ENCODE peak calls at places on chromosomes 13 and 19, in seven cellular contexts. One of them, this sample, is unnamed.

GRCh38 chr13:99522288-99522687 is 21.0 kb downstream of the TM9SF2 start:
- DNase-seq in hepatocyte: no peak
- DNase-seq in mucosa of descending colon: no peak
- DNase-seq in fibroblast of mammary gland: no peak
- DNase-seq in SK-N-SH: no peak
- DNase-seq in thyroid gland: no peak
- DNase-seq in PC-3: no peak
- DNase-seq in this sample: no peak

GRCh38 chr13:79079351-79079839 is 326.7 kb downstream of the RBM26 start:
- DNase-seq in PC-3: peak; percentile 30
- DNase-seq in hepatocyte: no peak
- DNase-seq in fibroblast of mammary gland: no peak
- DNase-seq in mucosa of descending colon: no peak
- DNase-seq in SK-N-SH: no peak
- DNase-seq in thyroid gland: no peak
- DNase-seq in this sample: no peak

GRCh38 chr19:677601-678380 is 1.6 kb downstream of the FSTL3 start:
- DNase-seq in SK-N-SH: no peak
- DNase-seq in mucosa of descending colon: no peak
- DNase-seq in hepatocyte: peak; percentile 57
- DNase-seq in fibroblast of mammary gland: no peak
- DNase-seq in PC-3: peak; percentile 42
- DNase-seq in thyroid gland: no peak
- DNase-seq in this sample: no peak

GRCh38 chr19:13796301-13797057 is 1.2 kb downstream of the ZSWIM4 start:
- DNase-seq in thyroid gland: peak; percentile 64
- DNase-seq in fibroblast of mammary gland: peak; percentile 97
- DNase-seq in hepatocyte: peak; percentile 68
- DNase-seq in mucosa of descending colon: peak; percentile 46
- DNase-seq in PC-3: peak; percentile 97
- DNase-seq in SK-N-SH: peak; percentile 43
- DNase-seq in this sample: peak; percentile 91

GRCh38 chr19:40512473-40513344 is 45.9 kb downstream of the SPTBN4 start:
- DNase-seq in mucosa of descending colon: no peak
- DNase-seq in hepatocyte: peak; percentile 50
- DNase-seq in PC-3: no peak
- DNase-seq in SK-N-SH: peak; percentile 66
- DNase-seq in thyroid gland: peak; percentile 30
- DNase-seq in fibroblast of mammary gland: no peak
- DNase-seq in this sample: no peak

GRCh38 chr13:76386316-76386715 is 499.9 kb downstream of the KCTD12 start:
- DNase-seq in PC-3: no peak
- DNase-seq in SK-N-SH: no peak
- DNase-seq in fibroblast of mammary gland: no peak
- DNase-seq in thyroid gland: no peak
- DNase-seq in mucosa of descending colon: no peak
- DNase-seq in hepatocyte: no peak
- DNase-seq in this sample: no peak

GRCh38 chr13:108328848-108329247 is 59.3 kb downstream of the TNFSF13B start:
- DNase-seq in PC-3: no peak
- DNase-seq in thyroid gland: no peak
- DNase-seq in SK-N-SH: no peak
- DNase-seq in mucosa of descending colon: peak; percentile 14
- DNase-seq in hepatocyte: no peak
- DNase-seq in fibroblast of mammary gland: no peak
- DNase-seq in this sample: no peak

GRCh38 chr13:85853161-85853894 is 54.1 kb upstream of the SLITRK6 start:
- DNase-seq in hepatocyte: no peak
- DNase-seq in thyroid gland: no peak
- DNase-seq in SK-N-SH: no peak
- DNase-seq in PC-3: no peak
- DNase-seq in mucosa of descending colon: no peak
- DNase-seq in fibroblast of mammary gland: no peak
- DNase-seq in this sample: no peak

GRCh38 chr13:96821381-96821780 is 172.9 kb downstream of the OXGR1 start:
- DNase-seq in SK-N-SH: no peak
- DNase-seq in mucosa of descending colon: no peak
- DNase-seq in thyroid gland: no peak
- DNase-seq in fibroblast of mammary gland: peak; percentile 84
- DNase-seq in hepatocyte: no peak
- DNase-seq in PC-3: peak; percentile 9
- DNase-seq in this sample: no peak

GRCh38 chr13:75771818-75772217 is 135.7 kb downstream of the LMO7 start:
- DNase-seq in mucosa of descending colon: no peak
- DNase-seq in thyroid gland: no peak
- DNase-seq in PC-3: peak; percentile 80
- DNase-seq in hepatocyte: no peak
- DNase-seq in SK-N-SH: no peak
- DNase-seq in fibroblast of mammary gland: peak; percentile 85
- DNase-seq in this sample: peak; percentile 43

GRCh38 chr19:38728752-38729541 is 15.3 kb downstream of the CAPN12 start:
- DNase-seq in thyroid gland: no peak
- DNase-seq in hepatocyte: no peak
- DNase-seq in PC-3: no peak
- DNase-seq in mucosa of descending colon: no peak
- DNase-seq in SK-N-SH: no peak
- DNase-seq in fibroblast of mammary gland: no peak
- DNase-seq in this sample: no peak

GRCh38 chr19:1315470-1316166 is 29.9 kb downstream of the EFNA2 start:
- DNase-seq in SK-N-SH: peak; percentile 95
- DNase-seq in fibroblast of mammary gland: peak; percentile 34
- DNase-seq in thyroid gland: peak; percentile 19
- DNase-seq in PC-3: peak; percentile 50
- DNase-seq in mucosa of descending colon: peak; percentile 72
- DNase-seq in hepatocyte: peak; percentile 76
- DNase-seq in this sample: no peak

GRCh38 chr19:13008926-13009787 is 13.9 kb downstream of the NFIX start:
- DNase-seq in PC-3: peak; percentile 43
- DNase-seq in hepatocyte: no peak
- DNase-seq in thyroid gland: no peak
- DNase-seq in fibroblast of mammary gland: peak; percentile 48
- DNase-seq in mucosa of descending colon: no peak
- DNase-seq in SK-N-SH: peak; percentile 17
- DNase-seq in this sample: no peak

GRCh38 chr19:32881766-32882165 is 12.2 kb upstream of the SLC7A9 start:
- DNase-seq in SK-N-SH: no peak
- DNase-seq in fibroblast of mammary gland: no peak
- DNase-seq in PC-3: no peak
- DNase-seq in hepatocyte: no peak
- DNase-seq in mucosa of descending colon: no peak
- DNase-seq in thyroid gland: no peak
- DNase-seq in this sample: no peak

GRCh38 chr19:5057860-5058259 is 88.9 kb downstream of the KDM4B start:
- DNase-seq in mucosa of descending colon: no peak
- DNase-seq in thyroid gland: no peak
- DNase-seq in SK-N-SH: peak; percentile 80
- DNase-seq in fibroblast of mammary gland: peak; percentile 26
- DNase-seq in PC-3: peak; percentile 41
- DNase-seq in hepatocyte: no peak
- DNase-seq in this sample: no peak

GRCh38 chr19:6509118-6509971 is 7.2 kb upstream of the TUBB4A start:
- DNase-seq in fibroblast of mammary gland: no peak
- DNase-seq in mucosa of descending colon: no peak
- DNase-seq in PC-3: no peak
- DNase-seq in thyroid gland: no peak
- DNase-seq in SK-N-SH: no peak
- DNase-seq in hepatocyte: peak; percentile 45
- DNase-seq in this sample: no peak

GRCh38 chr19:29666634-29667389 is 1.6 kb downstream of the PLEKHF1 start:
- DNase-seq in mucosa of descending colon: peak; percentile 51
- DNase-seq in hepatocyte: peak; percentile 82
- DNase-seq in fibroblast of mammary gland: peak; percentile 76
- DNase-seq in thyroid gland: peak; percentile 68
- DNase-seq in PC-3: no peak
- DNase-seq in SK-N-SH: no peak
- DNase-seq in this sample: no peak

GRCh38 chr19:47351545-47351944 is 2.4 kb downstream of the DHX34 start:
- DNase-seq in SK-N-SH: peak; percentile 70
- DNase-seq in hepatocyte: no peak
- DNase-seq in thyroid gland: no peak
- DNase-seq in mucosa of descending colon: no peak
- DNase-seq in PC-3: peak; percentile 37
- DNase-seq in fibroblast of mammary gland: peak; percentile 53
- DNase-seq in this sample: no peak

GRCh38 chr13:44692173-44692713 is 116.1 kb upstream of the TSC22D1 start:
- DNase-seq in mucosa of descending colon: no peak
- DNase-seq in fibroblast of mammary gland: peak; percentile 29
- DNase-seq in PC-3: peak; percentile 33
- DNase-seq in thyroid gland: no peak
- DNase-seq in hepatocyte: no peak
- DNase-seq in SK-N-SH: no peak
- DNase-seq in this sample: no peak
- TF ChIP-seq CTCF in mucosa of descending colon: no peak
- TF ChIP-seq CTCF in fibroblast of mammary gland: no peak
- TF ChIP-seq CTCF in PC-3: no peak
- TF ChIP-seq CTCF in thyroid gland: no peak
- TF ChIP-seq CTCF in hepatocyte: no peak
- TF ChIP-seq CTCF in SK-N-SH: no peak
- TF ChIP-seq CTCF in this sample: no peak

GRCh38 chr13:20714161-20714560 is 10.7 kb downstream of the IL17D start:
- DNase-seq in mucosa of descending colon: no peak
- DNase-seq in SK-N-SH: no peak
- DNase-seq in fibroblast of mammary gland: peak; percentile 75
- DNase-seq in thyroid gland: no peak
- DNase-seq in hepatocyte: no peak
- DNase-seq in PC-3: no peak
- DNase-seq in this sample: no peak

GRCh38 chr13:20716951-20717350 is 13.5 kb downstream of the IL17D start:
- DNase-seq in mucosa of descending colon: no peak
- DNase-seq in hepatocyte: no peak
- DNase-seq in PC-3: no peak
- DNase-seq in fibroblast of mammary gland: no peak
- DNase-seq in SK-N-SH: no peak
- DNase-seq in thyroid gland: no peak
- DNase-seq in this sample: no peak

GRCh38 chr13:20713751-20714150 is 10.3 kb downstream of the IL17D start:
- DNase-seq in hepatocyte: no peak
- DNase-seq in PC-3: no peak
- DNase-seq in SK-N-SH: no peak
- DNase-seq in thyroid gland: no peak
- DNase-seq in fibroblast of mammary gland: peak; percentile 70
- DNase-seq in mucosa of descending colon: no peak
- DNase-seq in this sample: peak; percentile 8

GRCh38 chr13:20714563-20715339 is 11.3 kb downstream of the IL17D start:
- DNase-seq in fibroblast of mammary gland: peak; percentile 94
- DNase-seq in hepatocyte: peak; percentile 48
- DNase-seq in SK-N-SH: no peak
- DNase-seq in PC-3: no peak
- DNase-seq in mucosa of descending colon: peak; percentile 10
- DNase-seq in thyroid gland: peak; percentile 8
- DNase-seq in this sample: peak; percentile 46

DNA sequence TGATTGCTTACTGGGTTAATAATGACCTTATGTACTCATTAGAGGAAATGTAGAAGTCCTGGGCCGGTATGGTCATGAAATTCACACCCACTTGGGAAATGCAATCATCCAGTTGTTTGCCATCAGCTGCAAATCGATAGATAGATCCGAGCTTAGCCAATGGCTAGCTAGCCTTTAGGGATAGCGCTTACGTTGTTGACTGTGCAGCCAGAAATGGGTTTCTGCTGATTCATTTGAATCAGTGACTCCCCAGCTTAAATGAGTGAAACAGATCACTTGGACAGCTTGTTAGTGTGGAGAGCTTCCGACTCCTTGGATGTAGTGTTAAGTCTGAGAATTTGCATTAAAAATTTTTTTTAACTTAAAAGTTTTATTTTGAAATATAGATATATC is 11.8 kb downstream of the IL17D start:
- DNase-seq in mucosa of descending colon: no peak
- DNase-seq in hepatocyte: no peak
- DNase-seq in SK-N-SH: no peak
- DNase-seq in thyroid gland: no peak
- DNase-seq in fibroblast of mammary gland: peak; percentile 79
- DNase-seq in PC-3: no peak
- DNase-seq in this sample: no peak
- H3K4me3 ChIP-seq in mucosa of descending colon: no peak overlapping the region
- H3K4me3 ChIP-seq in hepatocyte: no peak overlapping the region
- H3K4me3 ChIP-seq in SK-N-SH: no peak overlapping the region
- H3K4me3 ChIP-seq in thyroid gland: no peak overlapping the region
- H3K4me3 ChIP-seq in fibroblast of mammary gland: no peak overlapping the region
- H3K4me3 ChIP-seq in PC-3: no peak overlapping the region
- H3K4me3 ChIP-seq in this sample: no peak overlapping the region

GRCh38 chr19:36514012-36514612 is 14.0 kb downstream of the ZNF260 start:
- DNase-seq in mucosa of descending colon: no peak
- DNase-seq in hepatocyte: no peak
- DNase-seq in thyroid gland: no peak
- DNase-seq in SK-N-SH: no peak
- DNase-seq in fibroblast of mammary gland: peak; percentile 12
- DNase-seq in PC-3: no peak
- DNase-seq in this sample: no peak

DNA sequence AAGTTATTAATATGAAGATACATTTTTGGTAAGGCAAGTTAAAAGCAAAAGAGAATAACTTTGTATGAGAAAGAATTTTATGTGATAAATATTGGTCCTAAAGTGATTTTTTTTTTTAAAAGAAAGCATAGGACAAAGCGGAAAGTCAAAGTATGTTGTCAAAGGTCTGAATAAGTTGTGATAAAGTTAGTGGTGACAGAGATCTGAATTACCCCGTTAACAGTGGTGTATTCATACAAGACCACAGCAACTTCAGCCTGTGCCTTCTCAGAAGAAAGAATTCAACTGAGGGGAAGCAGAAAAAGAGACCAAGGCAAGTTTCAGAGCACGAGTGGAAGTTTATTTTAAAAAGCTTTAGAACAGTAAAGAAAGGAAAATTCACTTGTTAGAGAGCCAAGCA is 19.0 kb upstream of the ZNF566 start:
- DNase-seq in fibroblast of mammary gland: no peak
- DNase-seq in mucosa of descending colon: no peak
- DNase-seq in thyroid gland: no peak
- DNase-seq in hepatocyte: no peak
- DNase-seq in SK-N-SH: no peak
- DNase-seq in PC-3: no peak
- DNase-seq in this sample: no peak
- TF ChIP-seq CTCF in fibroblast of mammary gland: no peak
- TF ChIP-seq CTCF in mucosa of descending colon: no peak
- TF ChIP-seq CTCF in thyroid gland: no peak
- TF ChIP-seq CTCF in hepatocyte: no peak
- TF ChIP-seq CTCF in SK-N-SH: no peak
- TF ChIP-seq CTCF in PC-3: no peak
- TF ChIP-seq CTCF in this sample: no peak

DNA sequence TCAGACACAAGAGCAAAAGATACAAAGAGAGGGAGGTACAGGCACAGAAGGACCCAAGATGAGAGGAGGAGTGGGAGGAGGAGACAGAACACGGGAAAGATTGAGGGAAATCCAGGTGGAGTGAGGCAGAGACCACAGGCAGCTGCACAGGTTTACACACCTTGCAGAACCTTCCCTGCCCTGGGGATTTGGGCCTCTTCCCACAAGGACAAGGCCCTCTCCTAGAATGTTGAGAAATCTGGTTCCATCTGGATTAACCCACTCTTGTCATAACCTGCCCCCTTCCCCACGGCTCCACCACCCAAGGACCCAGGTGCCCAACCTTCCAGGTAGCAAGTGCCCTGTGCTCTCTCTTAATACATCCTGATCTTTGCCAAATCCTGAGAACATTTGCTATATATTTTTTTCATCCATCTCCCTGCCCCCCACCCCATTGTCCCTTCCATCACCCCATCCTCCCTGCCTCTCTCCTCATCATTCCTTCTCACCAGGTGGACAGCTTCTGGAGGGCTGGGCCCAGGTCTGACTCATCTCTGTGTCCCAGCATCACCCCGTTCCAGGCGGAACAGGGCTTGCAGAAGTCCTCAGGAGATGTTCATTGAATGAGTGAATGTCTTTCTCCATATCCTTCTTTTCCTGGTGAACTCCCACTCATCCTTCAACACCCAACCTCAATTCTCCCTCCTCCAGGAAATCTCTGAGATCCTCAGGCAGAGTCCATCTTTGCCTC is 8.8 kb upstream of the KLK8 start:
- DNase-seq in SK-N-SH: no peak
- DNase-seq in PC-3: peak; percentile 43
- DNase-seq in mucosa of descending colon: no peak
- DNase-seq in thyroid gland: no peak
- DNase-seq in hepatocyte: no peak
- DNase-seq in fibroblast of mammary gland: no peak
- DNase-seq in this sample: no peak
- H3K4me3 ChIP-seq in SK-N-SH: no peak overlapping the region
- H3K4me3 ChIP-seq in PC-3: no peak overlapping the region
- H3K4me3 ChIP-seq in mucosa of descending colon: no peak overlapping the region
- H3K4me3 ChIP-seq in thyroid gland: no peak overlapping the region
- H3K4me3 ChIP-seq in hepatocyte: no peak overlapping the region
- H3K4me3 ChIP-seq in fibroblast of mammary gland: no peak overlapping the region
- H3K4me3 ChIP-seq in this sample: no peak overlapping the region

This sample was measured in AG09309.